ENCODE peak calls at places on chromosomes 16 and 17, in seven cellular contexts. One of them, this sample, is unnamed.

GRCh38 chr16:56281256-56281805 is 90.0 kb downstream of the GNAO1 start:
- DNase-seq in H1: peak; percentile 68
- DNase-seq in mesenchymal stem cell: no peak
- DNase-seq in IMR-90: no peak
- DNase-seq in trophoblast cell: no peak
- DNase-seq in mesendoderm: peak; percentile 98
- DNase-seq in neuronal stem cell: peak; percentile 89
- DNase-seq in this sample: peak; percentile 95

GRCh38 chr17:76683011-76683755 is 27.6 kb downstream of the MXRA7 start:
- DNase-seq in H1: peak; percentile 81
- DNase-seq in mesenchymal stem cell: peak; percentile 48
- DNase-seq in IMR-90: no peak
- DNase-seq in trophoblast cell: no peak
- DNase-seq in mesendoderm: peak; percentile 46
- DNase-seq in neuronal stem cell: no peak
- DNase-seq in this sample: no peak

GRCh38 chr17:72760368-72760767 is 332.1 kb downstream of the SLC39A11 start:
- DNase-seq in H1: no peak
- DNase-seq in mesenchymal stem cell: no peak
- DNase-seq in IMR-90: no peak
- DNase-seq in trophoblast cell: no peak
- DNase-seq in mesendoderm: no peak
- DNase-seq in neuronal stem cell: no peak
- DNase-seq in this sample: no peak

GRCh38 chr16:4416200-4417032 is at the start of gene CORO7:
- DNase-seq in H1: peak; percentile 97
- DNase-seq in mesenchymal stem cell: peak; percentile 91
- DNase-seq in IMR-90: peak; percentile 76
- DNase-seq in trophoblast cell: peak; percentile 89
- DNase-seq in mesendoderm: peak; percentile 85
- DNase-seq in neuronal stem cell: peak; percentile 77
- DNase-seq in this sample: peak; percentile 90

GRCh38 chr17:76479515-76480048 is 12.2 kb downstream of the AANAT start:
- DNase-seq in H1: no peak
- DNase-seq in mesenchymal stem cell: no peak
- DNase-seq in IMR-90: no peak
- DNase-seq in trophoblast cell: no peak
- DNase-seq in mesendoderm: no peak
- DNase-seq in neuronal stem cell: no peak
- DNase-seq in this sample: no peak

GRCh38 chr16:369866-370436 is 387 bp downstream of the MRPL28 start:
- DNase-seq in H1: peak; percentile 69
- DNase-seq in mesenchymal stem cell: no peak
- DNase-seq in IMR-90: no peak
- DNase-seq in trophoblast cell: no peak
- DNase-seq in mesendoderm: peak; percentile 60
- DNase-seq in neuronal stem cell: no peak
- DNase-seq in this sample: no peak

GRCh38 chr17:14135906-14136590 is 66.7 kb downstream of the COX10 start:
- DNase-seq in H1: no peak
- DNase-seq in mesenchymal stem cell: no peak
- DNase-seq in IMR-90: no peak
- DNase-seq in trophoblast cell: no peak
- DNase-seq in mesendoderm: no peak
- DNase-seq in neuronal stem cell: no peak
- DNase-seq in this sample: no peak

GRCh38 chr16:49921791-49922456 is 66.0 kb upstream of the ZNF423 start:
- DNase-seq in H1: peak; percentile 87
- DNase-seq in mesenchymal stem cell: peak; percentile 41
- DNase-seq in IMR-90: peak; percentile 17
- DNase-seq in trophoblast cell: peak; percentile 20
- DNase-seq in mesendoderm: peak; percentile 89
- DNase-seq in neuronal stem cell: peak; percentile 67
- DNase-seq in this sample: peak; percentile 89

GRCh38 chr17:37358098-37358829 is 17.5 kb upstream of the C17orf78 start:
- DNase-seq in H1: peak; percentile 85
- DNase-seq in mesenchymal stem cell: peak; percentile 84
- DNase-seq in IMR-90: peak; percentile 44
- DNase-seq in trophoblast cell: no peak
- DNase-seq in mesendoderm: peak; percentile 96
- DNase-seq in neuronal stem cell: peak; percentile 90
- DNase-seq in this sample: peak; percentile 93

GRCh38 chr17:40547079-40547784 is 18.0 kb downstream of the CCR7 start:
- DNase-seq in H1: no peak
- DNase-seq in mesenchymal stem cell: no peak
- DNase-seq in IMR-90: no peak
- DNase-seq in trophoblast cell: no peak
- DNase-seq in mesendoderm: no peak
- DNase-seq in neuronal stem cell: no peak
- DNase-seq in this sample: peak; percentile 35

GRCh38 chr16:27374794-27375499 is 27.0 kb upstream of the IL21R start:
- DNase-seq in H1: peak; percentile 93
- DNase-seq in mesenchymal stem cell: peak; percentile 91
- DNase-seq in IMR-90: peak; percentile 80
- DNase-seq in trophoblast cell: peak; percentile 60
- DNase-seq in mesendoderm: peak; percentile 99
- DNase-seq in neuronal stem cell: peak; percentile 68
- DNase-seq in this sample: peak; percentile 97

GRCh38 chr17:36665417-36665816 is 64.0 kb downstream of the MRM1 start:
- DNase-seq in H1: no peak
- DNase-seq in mesenchymal stem cell: no peak
- DNase-seq in IMR-90: no peak
- DNase-seq in trophoblast cell: no peak
- DNase-seq in mesendoderm: peak; percentile 27
- DNase-seq in neuronal stem cell: no peak
- DNase-seq in this sample: no peak

GRCh38 chr16:47565454-47565853 is 104.3 kb downstream of the PHKB start:
- DNase-seq in H1: no peak
- DNase-seq in mesenchymal stem cell: peak; percentile 69
- DNase-seq in IMR-90: peak; percentile 66
- DNase-seq in trophoblast cell: peak; percentile 7
- DNase-seq in mesendoderm: no peak
- DNase-seq in neuronal stem cell: no peak
- DNase-seq in this sample: no peak

GRCh38 chr17:250487-251300 is 69.2 kb upstream of the DOC2B start:
- DNase-seq in H1: peak; percentile 34
- DNase-seq in mesenchymal stem cell: no peak
- DNase-seq in IMR-90: no peak
- DNase-seq in trophoblast cell: no peak
- DNase-seq in mesendoderm: no peak
- DNase-seq in neuronal stem cell: no peak
- DNase-seq in this sample: no peak

GRCh38 chr17:19461139-19461538 is 50.1 kb downstream of the RNF112 start:
- DNase-seq in H1: peak; percentile 67
- DNase-seq in mesenchymal stem cell: no peak
- DNase-seq in IMR-90: no peak
- DNase-seq in trophoblast cell: no peak
- DNase-seq in mesendoderm: peak; percentile 83
- DNase-seq in neuronal stem cell: no peak
- DNase-seq in this sample: peak; percentile 85

GRCh38 chr16:71432906-71433305 is 8.9 kb downstream of the TLE7 start:
- DNase-seq in H1: no peak
- DNase-seq in mesenchymal stem cell: no peak
- DNase-seq in IMR-90: no peak
- DNase-seq in trophoblast cell: no peak
- DNase-seq in mesendoderm: no peak
- DNase-seq in neuronal stem cell: no peak
- DNase-seq in this sample: no peak

GRCh38 chr16:66262253-66263167 is 104.0 kb upstream of the CDH5 start:
- DNase-seq in H1: no peak
- DNase-seq in mesenchymal stem cell: peak; percentile 59
- DNase-seq in IMR-90: peak; percentile 57
- DNase-seq in trophoblast cell: no peak
- DNase-seq in mesendoderm: no peak
- DNase-seq in neuronal stem cell: no peak
- DNase-seq in this sample: no peak

GRCh38 chr16:88835818-88836217 is 20.9 kb downstream of the GALNS start:
- DNase-seq in H1: no peak
- DNase-seq in mesenchymal stem cell: no peak
- DNase-seq in IMR-90: no peak
- DNase-seq in trophoblast cell: no peak
- DNase-seq in mesendoderm: no peak
- DNase-seq in neuronal stem cell: no peak
- DNase-seq in this sample: no peak

GRCh38 chr16:1975432-1976215 is 3.8 kb downstream of the TBL3 start:
- DNase-seq in H1: no peak
- DNase-seq in mesenchymal stem cell: no peak
- DNase-seq in IMR-90: no peak
- DNase-seq in trophoblast cell: no peak
- DNase-seq in mesendoderm: no peak
- DNase-seq in neuronal stem cell: no peak
- DNase-seq in this sample: no peak

GRCh38 chr17:45948881-45949624 is 50.0 kb upstream of the STH start:
- DNase-seq in H1: peak; percentile 84
- DNase-seq in mesenchymal stem cell: peak; percentile 76
- DNase-seq in IMR-90: peak; percentile 49
- DNase-seq in trophoblast cell: peak; percentile 75
- DNase-seq in mesendoderm: peak; percentile 86
- DNase-seq in neuronal stem cell: peak; percentile 41
- DNase-seq in this sample: peak; percentile 88

GRCh38 chr16:30615358-30616076 is 5.3 kb upstream of the ZNF689 start:
- DNase-seq in H1: peak; percentile 100
- DNase-seq in mesenchymal stem cell: peak; percentile 32
- DNase-seq in IMR-90: peak; percentile 8
- DNase-seq in trophoblast cell: no peak
- DNase-seq in mesendoderm: peak; percentile 80
- DNase-seq in neuronal stem cell: peak; percentile 45
- DNase-seq in this sample: peak; percentile 93

GRCh38 chr16:11149011-11149616 is 106.9 kb downstream of the SOCS1 start:
- DNase-seq in H1: no peak
- DNase-seq in mesenchymal stem cell: peak; percentile 43
- DNase-seq in IMR-90: peak; percentile 27
- DNase-seq in trophoblast cell: no peak
- DNase-seq in mesendoderm: peak; percentile 45
- DNase-seq in neuronal stem cell: no peak
- DNase-seq in this sample: no peak

GRCh38 chr16:2971134-2971984 is 2.2 kb downstream of the PAQR4 start:
- DNase-seq in H1: no peak
- DNase-seq in mesenchymal stem cell: no peak
- DNase-seq in IMR-90: no peak
- DNase-seq in trophoblast cell: no peak
- DNase-seq in mesendoderm: no peak
- DNase-seq in neuronal stem cell: no peak
- DNase-seq in this sample: no peak

GRCh38 chr17:29615492-29616299 is 7.0 kb downstream of the CORO6 start:
- DNase-seq in H1: peak; percentile 92
- DNase-seq in mesenchymal stem cell: peak; percentile 85
- DNase-seq in IMR-90: peak; percentile 55
- DNase-seq in trophoblast cell: peak; percentile 94
- DNase-seq in mesendoderm: peak; percentile 89
- DNase-seq in neuronal stem cell: peak; percentile 83
- DNase-seq in this sample: peak; percentile 94

DNA sequence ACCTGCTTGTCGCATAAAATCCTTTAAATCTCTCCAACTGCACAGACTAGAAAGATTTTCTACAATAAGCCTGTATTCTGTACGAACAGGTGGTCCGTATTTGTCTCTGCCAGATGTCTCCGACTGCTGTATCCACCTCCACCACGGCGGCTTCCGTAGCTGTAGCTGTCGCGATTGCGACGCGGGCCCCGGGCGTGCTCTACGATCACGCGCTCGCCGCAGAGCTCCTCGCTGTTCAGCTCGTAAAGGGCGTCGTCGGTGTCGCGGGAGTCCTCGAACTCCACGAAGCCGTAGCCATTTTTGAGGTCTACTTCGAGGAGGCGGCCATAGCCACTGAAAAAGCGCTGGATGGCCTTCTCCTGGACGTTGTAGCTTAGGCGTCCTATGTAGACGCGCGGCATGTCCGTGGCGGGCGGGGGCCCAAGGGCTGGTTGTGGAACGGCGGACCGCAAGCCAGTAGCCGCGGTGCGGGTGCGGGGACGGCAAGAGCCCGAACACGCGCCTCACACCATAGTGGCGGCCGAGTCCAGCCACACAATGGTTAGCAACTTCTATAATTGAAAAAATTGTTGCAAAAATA is 36.1 kb downstream of the ZNF624 start:
- DNase-seq in H1: no peak
- DNase-seq in mesenchymal stem cell: no peak
- DNase-seq in IMR-90: no peak
- DNase-seq in trophoblast cell: no peak
- DNase-seq in mesendoderm: no peak
- DNase-seq in neuronal stem cell: no peak
- DNase-seq in this sample: no peak
- H3K18ac ChIP-seq in H1: no peak overlapping the region
- H3K18ac ChIP-seq in mesenchymal stem cell: no peak overlapping the region
- H3K18ac ChIP-seq in IMR-90: no peak overlapping the region
- H3K18ac ChIP-seq in trophoblast cell: no peak overlapping the region
- H3K18ac ChIP-seq in mesendoderm: no peak overlapping the region
- H3K18ac ChIP-seq in neuronal stem cell: no peak overlapping the region
- H3K18ac ChIP-seq in this sample: no peak overlapping the region

GRCh38 chr17:49882434-49882833 is 34.6 kb upstream of the TAC4 start:
- DNase-seq in H1: no peak
- DNase-seq in mesenchymal stem cell: no peak
- DNase-seq in IMR-90: no peak
- DNase-seq in trophoblast cell: peak; percentile 89
- DNase-seq in mesendoderm: no peak
- DNase-seq in neuronal stem cell: no peak
- DNase-seq in this sample: no peak
- H3K18ac ChIP-seq in H1: peak overlapping the region; percentile 48
- H3K18ac ChIP-seq in mesenchymal stem cell: no peak overlapping the region
- H3K18ac ChIP-seq in IMR-90: no peak overlapping the region
- H3K18ac ChIP-seq in trophoblast cell: peak overlapping the region; percentile 18
- H3K18ac ChIP-seq in mesendoderm: no peak overlapping the region
- H3K18ac ChIP-seq in neuronal stem cell: no peak overlapping the region
- H3K18ac ChIP-seq in this sample: no peak overlapping the region

GRCh38 chr16:51353055-51353454 is 202.0 kb upstream of the SALL1 start:
- DNase-seq in H1: no peak
- DNase-seq in mesenchymal stem cell: no peak
- DNase-seq in IMR-90: no peak
- DNase-seq in trophoblast cell: no peak
- DNase-seq in mesendoderm: no peak
- DNase-seq in neuronal stem cell: no peak
- DNase-seq in this sample: no peak

GRCh38 chr16:51359141-51359960 is 208.3 kb upstream of the SALL1 start:
- DNase-seq in H1: peak; percentile 69
- DNase-seq in mesenchymal stem cell: peak; percentile 15
- DNase-seq in IMR-90: peak; percentile 5
- DNase-seq in trophoblast cell: no peak
- DNase-seq in mesendoderm: peak; percentile 57
- DNase-seq in neuronal stem cell: peak; percentile 88
- DNase-seq in this sample: peak; percentile 43

GRCh38 chr16:51355871-51356270 is 204.8 kb upstream of the SALL1 start:
- DNase-seq in H1: no peak
- DNase-seq in mesenchymal stem cell: no peak
- DNase-seq in IMR-90: no peak
- DNase-seq in trophoblast cell: no peak
- DNase-seq in mesendoderm: no peak
- DNase-seq in neuronal stem cell: no peak
- DNase-seq in this sample: no peak

GRCh38 chr16:51357839-51358238 is 206.8 kb upstream of the SALL1 start:
- DNase-seq in H1: no peak
- DNase-seq in mesenchymal stem cell: no peak
- DNase-seq in IMR-90: no peak
- DNase-seq in trophoblast cell: no peak
- DNase-seq in mesendoderm: no peak
- DNase-seq in neuronal stem cell: no peak
- DNase-seq in this sample: no peak

GRCh38 chr16:51355195-51355594 is 204.1 kb upstream of the SALL1 start:
- DNase-seq in H1: no peak
- DNase-seq in mesenchymal stem cell: no peak
- DNase-seq in IMR-90: no peak
- DNase-seq in trophoblast cell: no peak
- DNase-seq in mesendoderm: peak; percentile 58
- DNase-seq in neuronal stem cell: no peak
- DNase-seq in this sample: peak; percentile 43
- H3K18ac ChIP-seq in H1: no peak overlapping the region
- H3K18ac ChIP-seq in mesenchymal stem cell: no peak overlapping the region
- H3K18ac ChIP-seq in IMR-90: no peak overlapping the region
- H3K18ac ChIP-seq in trophoblast cell: no peak overlapping the region
- H3K18ac ChIP-seq in mesendoderm: no peak overlapping the region
- H3K18ac ChIP-seq in neuronal stem cell: no peak overlapping the region
- H3K18ac ChIP-seq in this sample: no peak overlapping the region

GRCh38 chr17:79792371-79792871 is 4.5 kb downstream of the CBX8 start:
- DNase-seq in H1: no peak
- DNase-seq in mesenchymal stem cell: no peak
- DNase-seq in IMR-90: no peak
- DNase-seq in trophoblast cell: no peak
- DNase-seq in mesendoderm: peak; percentile 22
- DNase-seq in neuronal stem cell: no peak
- DNase-seq in this sample: no peak
- H3K18ac ChIP-seq in H1: peak overlapping the region; percentile 71
- H3K18ac ChIP-seq in mesenchymal stem cell: no peak overlapping the region
- H3K18ac ChIP-seq in IMR-90: peak overlapping the region; percentile 28
- H3K18ac ChIP-seq in trophoblast cell: no peak overlapping the region
- H3K18ac ChIP-seq in mesendoderm: no peak overlapping the region
- H3K18ac ChIP-seq in neuronal stem cell: no peak overlapping the region
- H3K18ac ChIP-seq in this sample: no peak overlapping the region